ENCODE peak calls at places on chromosome 22, in four cellular contexts. One of them, this sample, is unnamed.

GRCh38 chr22:32761251-32761903 is 40.1 kb upstream of the TIMP3 start:
- DNase-seq in H1: no peak
- DNase-seq in cardiac muscle cell: no peak
- DNase-seq in GM06990: no peak
- DNase-seq in this sample: no peak

GRCh38 chr22:31400023-31400397 is 606 bp downstream of the DRG1 start:
- DNase-seq in H1: no peak
- DNase-seq in cardiac muscle cell: peak; percentile 8
- DNase-seq in GM06990: no peak
- DNase-seq in this sample: peak; percentile 7

GRCh38 chr22:30634477-30635233 is 926 bp upstream of the SLC35E4 start:
- DNase-seq in H1: peak; percentile 65
- DNase-seq in cardiac muscle cell: peak; percentile 86
- DNase-seq in GM06990: peak; percentile 86
- DNase-seq in this sample: peak; percentile 96

GRCh38 chr22:44357962-44358553 is 45.3 kb upstream of the SHISAL1 start:
- DNase-seq in H1: no peak
- DNase-seq in cardiac muscle cell: no peak
- DNase-seq in GM06990: no peak
- DNase-seq in this sample: no peak

GRCh38 chr22:37226087-37226486 is 13.8 kb upstream of the SSTR3 start:
- DNase-seq in H1: no peak
- DNase-seq in cardiac muscle cell: no peak
- DNase-seq in GM06990: no peak
- DNase-seq in this sample: no peak

GRCh38 chr22:35479359-35479758 is 61.3 kb upstream of the RASD2 start:
- DNase-seq in H1: no peak
- DNase-seq in cardiac muscle cell: no peak
- DNase-seq in GM06990: no peak
- DNase-seq in this sample: no peak

GRCh38 chr22:31681625-31682345 is 19.8 kb upstream of the PISD start:
- DNase-seq in H1: no peak
- DNase-seq in cardiac muscle cell: no peak
- DNase-seq in GM06990: no peak
- DNase-seq in this sample: no peak

GRCh38 chr22:43827336-43827735 is 15.2 kb upstream of the EFCAB6 start:
- DNase-seq in H1: no peak
- DNase-seq in cardiac muscle cell: no peak
- DNase-seq in GM06990: no peak
- DNase-seq in this sample: no peak

GRCh38 chr22:31425331-31426050 is 26.1 kb downstream of the DRG1 start:
- DNase-seq in H1: no peak
- DNase-seq in cardiac muscle cell: no peak
- DNase-seq in GM06990: no peak
- DNase-seq in this sample: no peak

GRCh38 chr22:36425977-36426523 is 38.3 kb upstream of the MYH9 start:
- DNase-seq in H1: no peak
- DNase-seq in cardiac muscle cell: peak; percentile 55
- DNase-seq in GM06990: no peak
- DNase-seq in this sample: no peak

GRCh38 chr22:26168199-26168915 is 905 bp upstream of the SEZ6L start:
- DNase-seq in H1: no peak
- DNase-seq in cardiac muscle cell: no peak
- DNase-seq in GM06990: no peak
- DNase-seq in this sample: no peak

GRCh38 chr22:26756675-26757293 is 99.4 kb downstream of the MIAT start:
- DNase-seq in H1: no peak
- DNase-seq in cardiac muscle cell: peak; percentile 63
- DNase-seq in GM06990: peak; percentile 56
- DNase-seq in this sample: peak; percentile 85

GRCh38 chr22:32684148-32684821 is 117.2 kb upstream of the TIMP3 start:
- DNase-seq in H1: no peak
- DNase-seq in cardiac muscle cell: no peak
- DNase-seq in GM06990: no peak
- DNase-seq in this sample: no peak

GRCh38 chr22:41927813-41928212 is 1.2 kb upstream of the TNFRSF13C start:
- DNase-seq in H1: no peak
- DNase-seq in cardiac muscle cell: no peak
- DNase-seq in GM06990: peak; percentile 67
- DNase-seq in this sample: no peak

GRCh38 chr22:43337385-43337784 is 5.8 kb downstream of the SCUBE1 start:
- DNase-seq in H1: no peak
- DNase-seq in cardiac muscle cell: no peak
- DNase-seq in GM06990: no peak
- DNase-seq in this sample: no peak

GRCh38 chr22:41638748-41639147 is 17.7 kb downstream of the XRCC6 start:
- DNase-seq in H1: no peak
- DNase-seq in cardiac muscle cell: no peak
- DNase-seq in GM06990: no peak
- DNase-seq in this sample: no peak

GRCh38 chr22:35593885-35594470 is 23.2 kb downstream of the MB start:
- DNase-seq in H1: no peak
- DNase-seq in cardiac muscle cell: no peak
- DNase-seq in GM06990: no peak
- DNase-seq in this sample: no peak

GRCh38 chr22:44983878-44984482 is 25.8 kb downstream of the PHF21B start:
- DNase-seq in H1: no peak
- DNase-seq in cardiac muscle cell: no peak
- DNase-seq in GM06990: no peak
- DNase-seq in this sample: no peak

GRCh38 chr22:21927174-21927823 is 25.3 kb downstream of the PPM1F start:
- DNase-seq in H1: no peak
- DNase-seq in cardiac muscle cell: no peak
- DNase-seq in GM06990: no peak
- DNase-seq in this sample: no peak

GRCh38 chr22:22770280-22770871 is 117.2 kb upstream of the IGLL5 start:
- DNase-seq in H1: no peak
- DNase-seq in cardiac muscle cell: no peak
- DNase-seq in GM06990: no peak
- DNase-seq in this sample: no peak

GRCh38 chr22:45149671-45150070 is 14.1 kb upstream of the NUP50 start:
- DNase-seq in H1: no peak
- DNase-seq in cardiac muscle cell: no peak
- DNase-seq in GM06990: no peak
- DNase-seq in this sample: no peak

GRCh38 chr22:42548597-42549328 is 5.0 kb upstream of the SERHL2 start:
- DNase-seq in H1: no peak
- DNase-seq in cardiac muscle cell: no peak
- DNase-seq in GM06990: no peak
- DNase-seq in this sample: no peak

GRCh38 chr22:44916281-44917231 is 93.2 kb downstream of the PHF21B start:
- DNase-seq in H1: no peak
- DNase-seq in cardiac muscle cell: no peak
- DNase-seq in GM06990: no peak
- DNase-seq in this sample: no peak

GRCh38 chr22:29194269-29194668 is 11.4 kb upstream of the EMID1 start:
- DNase-seq in H1: no peak
- DNase-seq in cardiac muscle cell: no peak
- DNase-seq in GM06990: no peak
- DNase-seq in this sample: no peak
- TF ChIP-seq CTCF in H1: no peak
- TF ChIP-seq CTCF in cardiac muscle cell: no peak
- TF ChIP-seq CTCF in GM06990: peak; percentile 17
- TF ChIP-seq CTCF in this sample: peak; percentile 32

DNA sequence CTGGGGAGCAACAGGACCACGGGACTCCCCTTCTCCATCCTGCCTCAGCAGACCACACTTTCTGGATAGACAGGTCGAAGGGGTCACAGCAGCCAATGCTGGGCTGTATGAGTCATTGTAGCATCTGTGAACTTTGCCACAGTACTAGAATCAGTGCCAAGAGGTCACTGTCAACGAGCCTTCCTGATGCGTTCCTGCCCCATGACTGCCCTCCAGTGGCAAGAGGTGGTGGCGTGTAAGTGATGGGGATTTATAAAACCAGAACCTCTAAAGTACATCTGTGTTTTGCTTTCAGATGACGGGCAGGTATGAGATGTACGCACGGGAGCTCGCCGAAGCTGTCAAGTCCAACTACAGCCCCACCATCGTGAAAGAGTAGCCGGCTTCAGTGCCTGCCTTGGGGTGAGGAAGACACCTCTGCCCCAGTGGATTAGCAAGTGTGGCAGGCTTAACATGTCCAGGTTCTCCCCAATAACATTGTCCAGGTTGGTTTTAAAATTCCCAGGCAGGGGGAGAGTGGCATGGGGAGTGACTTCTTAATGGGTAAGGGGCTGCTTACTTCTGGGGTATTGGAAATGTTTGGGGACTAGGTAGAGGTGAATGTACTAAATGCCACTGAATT is 29.4 kb downstream of the GUCD1 start:
- DNase-seq in H1: peak; percentile 51
- DNase-seq in cardiac muscle cell: peak; percentile 72
- DNase-seq in GM06990: peak; percentile 72
- DNase-seq in this sample: peak; percentile 81
- TF ChIP-seq CTCF in H1: peak; percentile 90
- TF ChIP-seq CTCF in cardiac muscle cell: peak; percentile 91
- TF ChIP-seq CTCF in GM06990: peak; percentile 90
- TF ChIP-seq CTCF in this sample: peak; percentile 91

DNA sequence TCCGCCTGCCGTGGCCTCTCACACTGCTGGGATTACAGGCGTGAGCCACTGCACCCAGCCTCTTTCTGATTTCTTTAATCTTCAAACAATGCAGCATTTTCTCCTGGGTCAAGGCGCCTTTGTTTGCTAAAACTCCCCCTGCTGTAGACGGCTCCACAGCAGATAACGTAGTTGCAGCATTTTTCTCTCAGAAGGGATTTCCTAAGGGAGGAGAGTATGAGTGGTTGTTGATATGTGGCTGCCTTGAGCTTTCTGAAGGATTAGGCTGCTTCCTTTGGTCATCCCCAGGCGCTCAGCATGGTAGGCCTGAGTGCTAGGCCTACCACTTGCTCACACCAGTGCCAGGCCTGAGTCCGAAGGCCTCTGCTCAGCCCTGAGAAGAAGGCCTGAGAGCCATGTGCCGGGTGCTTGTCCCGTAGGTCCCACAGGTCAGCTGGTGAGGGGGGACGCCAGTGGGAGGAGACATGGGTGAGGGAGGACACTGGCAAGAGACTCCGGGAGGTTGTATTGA is 18.1 kb downstream of the SMARCB1 start:
- DNase-seq in H1: no peak
- DNase-seq in cardiac muscle cell: no peak
- DNase-seq in GM06990: peak; percentile 37
- DNase-seq in this sample: no peak
- TF ChIP-seq CTCF in H1: no peak
- TF ChIP-seq CTCF in cardiac muscle cell: peak; percentile 22
- TF ChIP-seq CTCF in GM06990: no peak
- TF ChIP-seq CTCF in this sample: no peak

GRCh38 chr22:46250035-46250782 is at the start of gene CDPF1:
- DNase-seq in H1: peak; percentile 23
- DNase-seq in cardiac muscle cell: peak; percentile 91
- DNase-seq in GM06990: peak; percentile 95
- DNase-seq in this sample: peak; percentile 96
- TF ChIP-seq CTCF in H1: peak; percentile 2
- TF ChIP-seq CTCF in cardiac muscle cell: no peak
- TF ChIP-seq CTCF in GM06990: no peak
- TF ChIP-seq CTCF in this sample: peak; percentile 24

GRCh38 chr22:46815896-46816721 is 53.7 kb downstream of the TBC1D22A start:
- DNase-seq in H1: no peak
- DNase-seq in cardiac muscle cell: no peak
- DNase-seq in GM06990: no peak
- DNase-seq in this sample: no peak
- TF ChIP-seq CTCF in H1: no peak
- TF ChIP-seq CTCF in cardiac muscle cell: no peak
- TF ChIP-seq CTCF in GM06990: no peak
- TF ChIP-seq CTCF in this sample: no peak

GRCh38 chr22:38513063-38513462 is 7.0 kb upstream of the DDX17 start:
- DNase-seq in H1: no peak
- DNase-seq in cardiac muscle cell: peak; percentile 41
- DNase-seq in GM06990: peak; percentile 28
- DNase-seq in this sample: peak; percentile 32
- TF ChIP-seq CTCF in H1: peak; percentile 78
- TF ChIP-seq CTCF in cardiac muscle cell: no peak
- TF ChIP-seq CTCF in GM06990: peak; percentile 77
- TF ChIP-seq CTCF in this sample: peak; percentile 63

GRCh38 chr22:19910180-19910744 is 31.3 kb upstream of the COMT start:
- DNase-seq in H1: no peak
- DNase-seq in cardiac muscle cell: no peak
- DNase-seq in GM06990: no peak
- DNase-seq in this sample: no peak
- TF ChIP-seq CTCF in H1: no peak
- TF ChIP-seq CTCF in cardiac muscle cell: no peak
- TF ChIP-seq CTCF in GM06990: no peak
- TF ChIP-seq CTCF in this sample: no peak

GRCh38 chr22:48979482-48979881 is 848.2 kb downstream of the BRD1 start:
- DNase-seq in H1: no peak
- DNase-seq in cardiac muscle cell: no peak
- DNase-seq in GM06990: no peak
- DNase-seq in this sample: no peak
- TF ChIP-seq CTCF in H1: peak; percentile 26
- TF ChIP-seq CTCF in cardiac muscle cell: no peak
- TF ChIP-seq CTCF in GM06990: no peak
- TF ChIP-seq CTCF in this sample: no peak

GRCh38 chr22:40194656-40195055 is 16.9 kb downstream of the TNRC6B start:
- DNase-seq in H1: no peak
- DNase-seq in cardiac muscle cell: no peak
- DNase-seq in GM06990: no peak
- DNase-seq in this sample: no peak

GRCh38 chr22:40190501-40190900 is 12.8 kb downstream of the TNRC6B start:
- DNase-seq in H1: no peak
- DNase-seq in cardiac muscle cell: peak; percentile 69
- DNase-seq in GM06990: no peak
- DNase-seq in this sample: no peak

GRCh38 chr22:40189979-40190378 is 12.3 kb downstream of the TNRC6B start:
- DNase-seq in H1: no peak
- DNase-seq in cardiac muscle cell: no peak
- DNase-seq in GM06990: no peak
- DNase-seq in this sample: no peak

GRCh38 chr22:40196628-40197027 is 18.9 kb downstream of the TNRC6B start:
- DNase-seq in H1: no peak
- DNase-seq in cardiac muscle cell: no peak
- DNase-seq in GM06990: no peak
- DNase-seq in this sample: no peak

GRCh38 chr22:40193429-40194421 is 16.0 kb downstream of the TNRC6B start:
- DNase-seq in H1: peak; percentile 68
- DNase-seq in cardiac muscle cell: peak; percentile 58
- DNase-seq in GM06990: no peak
- DNase-seq in this sample: no peak
- TF ChIP-seq CTCF in H1: no peak
- TF ChIP-seq CTCF in cardiac muscle cell: peak; percentile 52
- TF ChIP-seq CTCF in GM06990: peak; percentile 17
- TF ChIP-seq CTCF in this sample: peak; percentile 33

GRCh38 chr22:50342651-50343540 is at the start of gene PPP6R2:
- DNase-seq in H1: no peak
- DNase-seq in cardiac muscle cell: peak; percentile 87
- DNase-seq in GM06990: peak; percentile 80
- DNase-seq in this sample: peak; percentile 93
- TF ChIP-seq CTCF in H1: no peak
- TF ChIP-seq CTCF in cardiac muscle cell: no peak
- TF ChIP-seq CTCF in GM06990: no peak
- TF ChIP-seq CTCF in this sample: no peak